ENCODE peak calls at places on chromosomes 4 and X, in five cellular contexts. R, O, K, T and B are unnamed samples.

GRCh38 chr4:87209182-87209581 is 11.2 kb downstream of the KLHL8 start:
- DNase-seq in T (no peak), R (no peak), K (no peak), O (no peak), B (no peak)

GRCh38 chrX:132270699-132271098 is 51.5 kb upstream of the RAP2C start:
- DNase-seq in R (peak), O (peak), T (no peak), K (no peak), B (peak)

GRCh38 chrX:35670894-35671293 is 127.2 kb upstream of the MAGEB16 start:
- DNase-seq in O (no peak), T (no peak), K (no peak), R (no peak), B (no peak)

GRCh38 chrX:120378570-120378969 is 16.7 kb downstream of the ATP1B4 start:
- DNase-seq in K (no peak), O (no peak), T (no peak), R (no peak), B (no peak)

GRCh38 chrX:132022863-132023116 is 312 bp upstream of the STK26 start:
- DNase-seq in O (no peak), T (no peak), R (no peak), K (no peak), B (no peak)

GRCh38 chrX:56947695-56948094 is 47.6 kb downstream of the SPIN3 start:
- DNase-seq in O (no peak), R (no peak), K (no peak), T (no peak), B (peak)

GRCh38 chr4:174284181-174284886 is 623 bp downstream of the CEP44 start:
- DNase-seq in O (no peak), T (peak), R (no peak), K (no peak), B (peak)

GRCh38 chr4:121138014-121138413 is 26.1 kb downstream of the TNIP3 start:
- DNase-seq in K (no peak), R (no peak), T (no peak), O (no peak), B (no peak)

GRCh38 chrX:17697191-17697590 is 40.1 kb upstream of the SCML1 start:
- DNase-seq in T (peak), O (no peak), K (no peak), R (no peak), B (peak)

GRCh38 chr4:83890231-83890630 is 354.3 kb downstream of the GPAT3 start:
- DNase-seq in O (no peak), T (no peak), K (no peak), R (no peak), B (no peak)

GRCh38 chr4:26001413-26001812 is 87.4 kb downstream of the SMIM20 start:
- DNase-seq in R (peak), O (no peak), T (no peak), K (no peak), B (no peak)

GRCh38 chrX:17038277-17038676 is 91.8 kb downstream of the REPS2 start:
- DNase-seq in T (no peak), O (no peak), K (no peak), R (no peak), B (no peak)

GRCh38 chrX:67503004-67503403 is 40.8 kb upstream of the AR start:
- DNase-seq in O (no peak), R (no peak), K (no peak), T (no peak), B (no peak)

GRCh38 chr4:181601118-181601517 is 642.1 kb upstream of the TENM3 start:
- DNase-seq in O (no peak), K (no peak), T (no peak), R (no peak), B (no peak)

GRCh38 chr4:76305033-76305687 is 1.4 kb upstream of the STBD1 start:
- DNase-seq in K (no peak), T (no peak), O (no peak), R (no peak), B (no peak)

GRCh38 chrX:104565791-104566687 is at the start of gene IL1RAPL2:
- DNase-seq in O (peak), R (no peak), T (peak), K (peak), B (peak)

GRCh38 chrX:67587946-67588624 is 44.3 kb downstream of the AR start:
- DNase-seq in T (no peak), K (no peak), R (no peak), O (no peak), B (peak)

GRCh38 chr4:37561803-37562207 is 124.4 kb downstream of the RELL1 start:
- DNase-seq in O (no peak), R (no peak), T (peak), K (no peak), B (peak)

GRCh38 chr4:39486221-39486804 is 27.5 kb downstream of the LIAS start:
- DNase-seq in K (no peak), R (no peak), T (no peak), O (no peak), B (no peak)

GRCh38 chrX:153903238-153903980 is 1.1 kb upstream of the AVPR2 start:
- DNase-seq in O (no peak), R (no peak), T (no peak), K (no peak), B (no peak)

GRCh38 chr4:185019451-185020292 is 1.4 kb downstream of the HELT start:
- DNase-seq in T (no peak), R (no peak), O (no peak), K (no peak), B (no peak)

GRCh38 chr4:129545599-129546278 is 449.8 kb downstream of the C4orf33 start:
- DNase-seq in O (peak), K (no peak), R (peak), T (peak), B (peak)

GRCh38 chr4:41257257-41257900 is 651 bp downstream of the UCHL1 start:
- DNase-seq in T (peak), R (no peak), K (peak), O (peak), B (peak)

GRCh38 chr4:79585834-79586233 is 177.8 kb upstream of the GK2 start:
- DNase-seq in O (no peak), R (no peak), K (no peak), T (peak), B (no peak)

GRCh38 chr4:108119199-108119800 is 49.4 kb downstream of the LEF1 start:
- DNase-seq in R (no peak), O (no peak), T (no peak), K (no peak), B (no peak)

GRCh38 chrX:123603516-123603915 is 129.3 kb downstream of the THOC2 start:
- DNase-seq in K (no peak), O (no peak), T (no peak), R (no peak), B (no peak)

GRCh38 chrX:135421932-135422809 is at the start of gene SMIM10L2A:
- DNase-seq in O (no peak), R (no peak), T (no peak), K (no peak), B (no peak)

GRCh38 chr4:74109894-74110605 is 11.1 kb upstream of the CXCL2 start:
- DNase-seq in R (no peak), K (no peak), T (no peak), O (no peak), B (peak)

GRCh38 chr4:24956091-24956490 is 43.2 kb upstream of the CCDC149 start:
- DNase-seq in K (no peak), O (no peak), T (no peak), R (no peak), B (no peak)

GRCh38 chr4:145840162-145840768 is 98.4 kb downstream of the ZNF827 start:
- DNase-seq in O (no peak), T (peak), K (no peak), R (no peak), B (peak)

GRCh38 chr4:72971572-72971971 is 97.9 kb downstream of the COX18 start:
- DNase-seq in O (no peak), K (no peak), T (no peak), R (no peak), B (peak)

GRCh38 chrX:42615161-42615563 is 162.8 kb downstream of the PPP1R2C start:
- DNase-seq in R (no peak), O (no peak), K (no peak), T (peak), B (peak)

GRCh38 chrX:72676465-72676864 is 37.6 kb downstream of the PHKA1 start:
- DNase-seq in R (no peak), O (no peak), K (no peak), T (no peak), B (no peak)

GRCh38 chrX:41559662-41560061 is 112.5 kb downstream of the NYX start:
- DNase-seq in R (no peak), K (no peak), O (no peak), T (peak), B (no peak)

GRCh38 chr4:124641715-124642380 is 70.7 kb downstream of the ANKRD50 start:
- DNase-seq in T (peak), O (no peak), R (no peak), K (no peak), B (peak)

GRCh38 chr4:92735025-92735665 is 431.4 kb downstream of the GRID2 start:
- DNase-seq in O (no peak), K (no peak), T (no peak), R (no peak), B (no peak)
- TF ChIP-seq CTCF in O (no peak), K (no peak), T (peak), R (no peak), B (no peak)

GRCh38 chr4:142372570-142373300 is 473.4 kb downstream of the INPP4B start:
- DNase-seq in K (no peak), R (no peak), O (no peak), T (no peak), B (no peak)
- TF ChIP-seq CTCF in K (no peak), R (no peak), O (no peak), T (no peak), B (no peak)

GRCh38 chrX:38968344-38968743 is 167.1 kb downstream of the MID1IP1 start:
- DNase-seq in K (no peak), R (no peak), O (no peak), T (no peak), B (no peak)
- TF ChIP-seq CTCF in K (no peak), R (no peak), O (no peak), T (no peak), B (no peak)

DNA sequence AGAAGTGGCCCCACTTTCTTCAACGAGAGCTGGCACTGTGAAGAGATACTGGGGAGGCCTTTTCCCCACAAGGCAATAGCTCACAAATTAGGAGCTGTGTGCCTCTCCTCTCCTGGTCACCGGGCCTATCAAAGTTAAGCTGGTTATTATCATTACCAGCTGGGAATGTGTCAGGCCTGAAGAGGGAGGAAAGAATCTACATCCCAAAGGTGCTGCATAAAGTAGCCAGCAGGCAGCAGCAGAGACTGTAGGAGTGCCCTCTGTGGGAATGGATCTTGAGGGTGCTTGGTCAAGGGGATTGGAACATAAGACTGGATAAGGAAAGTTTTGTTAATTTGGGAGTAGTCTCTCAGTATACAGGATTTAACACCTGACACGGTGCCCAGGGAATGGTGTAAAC is 9.1 kb upstream of the TMPRSS11D start:
- DNase-seq in K (no peak), R (no peak), O (no peak), T (no peak), B (no peak)
- TF ChIP-seq CTCF in K (no peak), R (no peak), O (no peak), T (no peak), B (no peak)

GRCh38 chr4:68673143-68673542 is 2.7 kb upstream of the UGT2B15 start:
- DNase-seq in O (no peak), T (no peak), K (no peak), R (no peak), B (no peak)
- TF ChIP-seq CTCF in O (no peak), T (no peak), K (no peak), R (no peak), B (no peak)